ENCODE peak calls at places on chromosomes 13 and 19, in eight cellular contexts. J is CD8-positive, alpha-beta T cell; Y is cardiac fibroblast; P is upper lobe of left lung; Q is heart left ventricle; M is glutamatergic neuron; Z is lung; K is type B pancreatic cell. S is an unnamed sample.

GRCh38 chr19:38671654-38672053 is 24.2 kb downstream of the ACTN4 start:
- DNase-seq in Z (no peak), J (no peak), Q (no peak), P (no peak), K (no peak), Y (no peak), M (no peak), S (no peak)

GRCh38 chr13:95382411-95382810 is 81.2 kb upstream of the ABCC4 start:
- DNase-seq in Y (no peak), Z (no peak), M (no peak), K (no peak), Q (no peak), J (no peak), P (no peak), S (no peak)

GRCh38 chr13:56735537-56735942 is 405.2 kb upstream of the PRR20A start:
- DNase-seq in M (peak), Q (no peak), Y (no peak), J (no peak), K (no peak), P (peak), Z (no peak), S (no peak)

GRCh38 chr19:14479985-14480694 is 5.0 kb upstream of the PTGER1 start:
- DNase-seq in J (peak), Q (no peak), K (peak), Y (no peak), P (peak), Z (no peak), M (peak), S (peak)

GRCh38 chr13:51148952-51149573 is 38.0 kb upstream of the C13orf42 start:
- DNase-seq in Q (no peak), Z (no peak), J (no peak), M (peak), K (peak), P (no peak), Y (peak), S (no peak)

GRCh38 chr13:113981611-113982295 is 7.9 kb upstream of the C13orf46 start:
- DNase-seq in P (peak), Z (no peak), K (no peak), Q (no peak), Y (no peak), M (peak), J (no peak), S (no peak)

GRCh38 chr19:12495002-12495802 is 10.6 kb upstream of the ZNF709 start:
- DNase-seq in Y (peak), Q (peak), J (peak), M (peak), P (peak), K (peak), Z (peak), S (peak)

GRCh38 chr13:28401303-28402056 is 93.4 kb downstream of the FLT1 start:
- DNase-seq in Y (peak), P (no peak), K (no peak), J (no peak), M (no peak), Q (no peak), Z (no peak), S (no peak)

GRCh38 chr13:48126944-48127814 is 32.3 kb upstream of the MED4 start:
- DNase-seq in J (peak), Z (peak), K (no peak), Q (peak), Y (peak), P (no peak), M (no peak), S (no peak)

GRCh38 chr13:72097568-72097967 is 230.6 kb upstream of the DACH1 start:
- DNase-seq in J (no peak), P (no peak), K (no peak), Q (no peak), Z (no peak), Y (no peak), M (no peak), S (no peak)

GRCh38 chr13:98975822-98976261 is 2.0 kb downstream of the DOCK9 start:
- DNase-seq in M (no peak), P (no peak), Z (no peak), Y (peak), K (no peak), J (no peak), Q (no peak), S (no peak)
- TF ChIP-seq CTCF in M (no peak), P (no peak), Z (no peak), Y (no peak), K (no peak), J (no peak), Q (no peak), S (no peak)

GRCh38 chr13:82758056-82758455 is 1124.2 kb downstream of the SLITRK1 start:
- DNase-seq in J (no peak), Q (no peak), Y (peak), P (no peak), M (no peak), Z (no peak), K (no peak), S (no peak)
- TF ChIP-seq CTCF in J (no peak), Q (no peak), Y (peak), P (no peak), M (peak), Z (no peak), K (peak), S (no peak)

GRCh38 chr13:30934803-30935202 is 2.3 kb downstream of the TEX26 start:
- DNase-seq in Y (no peak), J (no peak), M (no peak), Z (no peak), Q (no peak), P (peak), K (no peak), S (no peak)

GRCh38 chr13:30934381-30934780 is 1.9 kb downstream of the TEX26 start:
- DNase-seq in K (no peak), Z (no peak), J (no peak), Q (no peak), P (no peak), Y (no peak), M (peak), S (no peak)

GRCh38 chr13:30933334-30933681 is 852 bp downstream of the TEX26 start:
- DNase-seq in Y (no peak), K (no peak), P (no peak), M (no peak), Q (no peak), J (no peak), Z (no peak), S (no peak)

GRCh38 chr13:30928971-30929370 is 3.5 kb upstream of the TEX26 start:
- DNase-seq in Q (no peak), J (no peak), Z (no peak), K (no peak), M (no peak), P (no peak), Y (no peak), S (no peak)

GRCh38 chr13:30932481-30933333 is at the start of gene TEX26:
- DNase-seq in M (peak), Z (no peak), K (no peak), J (no peak), Q (peak), P (peak), Y (no peak), S (no peak)
- TF ChIP-seq CTCF in M (peak), Z (no peak), K (peak), J (no peak), Q (no peak), P (no peak), Y (peak), S (no peak)

GRCh38 chr19:45112111-45112827 is 19.3 kb downstream of the PPP1R37 start:
- DNase-seq in J (no peak), Y (no peak), Q (no peak), K (no peak), M (no peak), Z (no peak), P (no peak), S (no peak)
- TF ChIP-seq CTCF in J (no peak), Y (peak), Q (no peak), K (no peak), M (no peak), Z (no peak), P (no peak), S (no peak)

GRCh38 chr13:88068975-88069374 is 397.8 kb downstream of the SLITRK5 start:
- DNase-seq in M (peak), K (no peak), Z (no peak), J (peak), P (no peak), Y (no peak), Q (no peak), S (no peak)
- TF ChIP-seq CTCF in M (peak), K (no peak), Z (no peak), J (no peak), P (no peak), Y (no peak), Q (no peak), S (no peak)

DNA sequence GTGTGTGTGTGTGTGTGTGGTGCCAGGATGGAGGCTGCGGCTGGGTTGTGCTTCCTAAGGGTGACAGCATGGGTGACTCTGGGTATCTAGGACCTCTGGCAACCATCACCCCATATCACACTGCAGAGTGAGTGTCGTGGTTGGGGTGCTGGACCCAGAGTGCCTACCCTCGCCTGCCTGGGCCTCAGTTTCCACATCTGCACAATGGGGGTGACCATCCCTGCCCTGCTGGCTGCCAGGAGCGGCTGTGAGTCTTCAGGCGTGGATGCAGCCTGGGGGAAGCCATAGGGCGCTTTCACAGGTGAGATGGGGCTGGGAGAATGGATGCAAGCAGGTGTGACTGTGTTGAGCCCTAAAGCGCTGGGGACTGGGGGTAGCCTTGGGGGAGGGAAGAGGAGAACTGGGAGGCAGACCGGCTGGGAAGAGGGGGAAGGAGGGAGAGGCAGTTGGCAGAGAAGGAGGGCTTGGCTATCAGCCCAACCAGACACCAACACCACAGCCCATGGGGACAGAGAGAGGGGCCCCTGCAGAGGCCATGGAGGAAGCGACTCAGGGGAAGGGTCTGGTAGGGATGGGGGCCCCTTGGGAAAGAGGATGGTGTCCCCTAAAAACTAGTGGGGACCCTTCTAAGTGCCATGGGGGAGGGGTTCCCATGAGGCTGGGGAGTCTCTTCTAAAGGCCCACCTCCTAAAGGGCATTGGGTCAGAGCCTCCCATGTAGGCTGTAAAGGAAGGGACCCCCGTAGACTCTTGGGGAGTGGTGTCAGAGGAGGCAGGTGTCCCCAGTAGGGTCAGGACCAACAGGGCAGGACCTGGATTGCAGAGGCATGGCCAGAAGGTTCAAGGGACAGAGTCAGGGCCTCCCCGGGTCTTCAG is 1.7 kb downstream of the PLPPR2 start:
- DNase-seq in K (no peak), P (no peak), M (no peak), Q (no peak), Y (no peak), J (no peak), Z (no peak), S (no peak)
- TF ChIP-seq CTCF in K (no peak), P (no peak), M (no peak), Q (no peak), Y (no peak), J (no peak), Z (no peak), S (no peak)

DNA sequence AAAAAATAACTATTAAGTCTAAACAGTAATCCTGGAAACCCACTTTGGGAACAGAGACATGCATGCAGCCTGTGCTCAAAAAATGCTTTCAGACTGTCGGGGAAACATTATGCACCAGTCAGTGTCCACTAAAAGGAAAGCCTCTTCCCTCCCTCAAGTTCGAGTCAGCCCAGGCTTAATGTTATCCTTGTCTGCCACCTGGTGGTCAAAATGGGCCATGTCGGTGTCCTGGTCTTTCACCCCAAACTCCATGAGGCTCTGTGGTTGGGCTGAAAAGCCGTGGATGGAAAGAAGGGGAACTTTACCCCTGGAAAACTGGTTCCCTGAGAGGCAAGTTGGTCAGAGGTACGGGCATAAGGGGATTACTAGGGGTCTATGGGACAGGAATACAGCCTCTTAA is 88.4 kb upstream of the ZNF492 start:
- DNase-seq in Y (peak), Z (no peak), Q (no peak), P (no peak), K (no peak), J (no peak), M (no peak), S (no peak)
- TF ChIP-seq CTCF in Y (peak), Z (peak), Q (peak), P (no peak), K (peak), J (no peak), M (peak), S (no peak)

GRCh38 chr13:76991796-76992547 is at the start of gene CLN5:
- DNase-seq in M (peak), P (peak), Y (peak), Z (peak), K (peak), J (peak), Q (peak), S (peak)
- TF ChIP-seq CTCF in M (peak), P (no peak), Y (no peak), Z (no peak), K (no peak), J (no peak), Q (no peak), S (no peak)